ENCODE peak calls at places on chromosome 7, in four cellular contexts. M is GM04503, C is SK-N-DZ, Y is endothelial cell. V is an unnamed sample.

GRCh38 chr7:18154707-18155106 is 127.1 kb upstream of the PRPS1L1 start:
- DNase-seq in M (no peak), C (no peak), Y (no peak), V (no peak)

GRCh38 chr7:158587425-158588084 is at the start of gene PTPRN2:
- DNase-seq in Y (peak; percentile 67), M (no peak), C (peak; percentile 64), V (peak; percentile 14)

GRCh38 chr7:118068-118802 is 74.1 kb upstream of the FAM20C start:
- DNase-seq in Y (no peak), C (no peak), M (no peak), V (no peak)

GRCh38 chr7:80499350-80499955 is 12.4 kb downstream of the GNAT3 start:
- DNase-seq in C (no peak), Y (no peak), M (peak; percentile 86), V (no peak)

GRCh38 chr7:156017916-156018700 is 205.8 kb upstream of the SHH start:
- DNase-seq in C (no peak), M (no peak), Y (no peak), V (no peak)

GRCh38 chr7:24216576-24217116 is 67.3 kb upstream of the NPY start:
- DNase-seq in Y (no peak), C (peak; percentile 71), M (peak; percentile 0), V (no peak)

GRCh38 chr7:155811895-155812761 is at the start of gene SHH:
- DNase-seq in Y (no peak), M (no peak), C (no peak), V (no peak)

GRCh38 chr7:51286392-51286791 is 30.2 kb downstream of the COBL start:
- DNase-seq in Y (no peak), C (no peak), M (no peak), V (no peak)

GRCh38 chr7:82146491-82146890 is 297.1 kb downstream of the CACNA2D1 start:
- DNase-seq in M (no peak), C (no peak), Y (no peak), V (no peak)

GRCh38 chr7:112001089-112001826 is 204.9 kb downstream of the DOCK4 start:
- DNase-seq in Y (no peak), M (peak; percentile 33), C (no peak), V (no peak)

GRCh38 chr7:3861941-3862340 is 560.9 kb downstream of the SDK1 start:
- DNase-seq in C (no peak), Y (no peak), M (no peak), V (no peak)

GRCh38 chr7:151310578-151310977 is 31.0 kb upstream of the NUB1 start:
- DNase-seq in Y (no peak), M (no peak), C (peak; percentile 55), V (no peak)

GRCh38 chr7:43385856-43386255 is 197.1 kb upstream of the STK17A start:
- DNase-seq in C (no peak), Y (no peak), M (no peak), V (no peak)

GRCh38 chr7:84336303-84336702 is 141.7 kb upstream of the SEMA3A start:
- DNase-seq in C (no peak), Y (no peak), M (no peak), V (no peak)

GRCh38 chr7:45920543-45921380 is at the start of gene IGFBP3:
- DNase-seq in M (no peak), C (peak; percentile 51), Y (peak; percentile 61), V (no peak)

GRCh38 chr7:55100172-55100961 is 81.5 kb downstream of the EGFR start:
- DNase-seq in Y (no peak), C (no peak), M (no peak), V (no peak)

GRCh38 chr7:80827238-80827633 is 91.6 kb downstream of the SEMA3C start:
- DNase-seq in M (no peak), Y (no peak), C (no peak), V (no peak)

GRCh38 chr7:128781126-128781525 is 5.5 kb upstream of the OPN1SW start:
- DNase-seq in Y (no peak), M (peak; percentile 96), C (no peak), V (no peak)

GRCh38 chr7:31027161-31027965 is 24.7 kb upstream of the ADCYAP1R1 start:
- DNase-seq in Y (peak; percentile 12), C (peak; percentile 47), M (no peak), V (no peak)

GRCh38 chr7:143279186-143280098 is 5.3 kb upstream of the TMEM139 start:
- DNase-seq in Y (no peak), C (no peak), M (peak; percentile 73), V (no peak)

GRCh38 chr7:91198371-91198770 is 65.9 kb upstream of the FZD1 start:
- DNase-seq in M (no peak), Y (no peak), C (no peak), V (no peak)

GRCh38 chr7:5230272-5231067 is 40.4 kb downstream of the WIPI2 start:
- DNase-seq in Y (no peak), C (no peak), M (no peak), V (no peak)

GRCh38 chr7:44431091-44431608 is 59.3 kb downstream of the NUDCD3 start:
- DNase-seq in M (no peak), C (no peak), Y (peak; percentile 19), V (no peak)